ENCODE peak calls at places on chromosomes 12 and 14, in ten cellular contexts. N is activated CD4-positive, CD25-positive, alpha-beta regulatory T cell treated with anti-CD3 and anti-CD28 coated beads, Interleukin-2, amount 50 U/mL, for 72 hours; O is Karpas-422; D is effector CD8-positive, alpha-beta T cell; K is lower leg skin; M is AG04450; U is stimulated activated naive CD8-positive, alpha-beta T cell treated with anti-CD3 and anti-CD28 coated beads, Interleukin-15, amount 100 ng/mL, for 72 hours; S is 8988T; Q is NCI-H1694; B is astrocyte of the hippocampus. X is an unnamed sample.

GRCh38 chr14:32129124-32129523 is 52.0 kb downstream of the ARHGAP5 start:
- DNase-seq in N (no peak), O (no peak), D (no peak), K (no peak), M (no peak), U (no peak), S (no peak), Q (no peak), B (peak), X (no peak)

GRCh38 chr12:44875417-44875953 is 630 bp downstream of the NELL2 start:
- DNase-seq in N (no peak), O (peak), D (no peak), K (no peak), M (no peak), U (no peak), S (peak), Q (peak), B (peak), X (no peak)

GRCh38 chr12:96434107-96434506 is 33.9 kb upstream of the CDK17 start:
- DNase-seq in N (peak), O (no peak), D (peak), K (no peak), M (peak), U (peak), S (no peak), Q (no peak), B (peak), X (no peak)

GRCh38 chr12:12327802-12328201 is 22.2 kb downstream of the MANSC1 start:
- DNase-seq in N (no peak), O (peak), D (no peak), K (no peak), M (no peak), U (no peak), S (peak), Q (peak), B (peak), X (peak)

GRCh38 chr14:24136684-24137528 is 912 bp downstream of the PSME1 start:
- DNase-seq in N (no peak), O (peak), D (no peak), K (no peak), M (no peak), U (no peak), S (no peak), Q (no peak), B (no peak), X (no peak)

GRCh38 chr14:34340226-34340625 is 121.8 kb downstream of the SPTSSA start:
- DNase-seq in N (no peak), O (no peak), D (no peak), K (no peak), M (no peak), U (no peak), S (no peak), Q (no peak), B (peak), X (no peak)

GRCh38 chr14:86527312-86527711 is 997.4 kb downstream of the FLRT2 start:
- DNase-seq in N (no peak), O (no peak), D (no peak), K (no peak), M (no peak), U (no peak), S (no peak), Q (no peak), B (no peak), X (no peak)

GRCh38 chr12:12992418-12993175 is 7.5 kb downstream of the HEBP1 start:
- DNase-seq in N (no peak), O (no peak), D (no peak), K (no peak), M (peak), U (no peak), S (no peak), Q (no peak), B (peak), X (peak)

GRCh38 chr12:92505373-92506340 is 197.1 kb upstream of the PLEKHG7 start:
- DNase-seq in N (no peak), O (no peak), D (no peak), K (no peak), M (no peak), U (peak), S (no peak), Q (peak), B (no peak), X (no peak)

GRCh38 chr12:102144221-102144620 is 24.2 kb downstream of the PARPBP start:
- DNase-seq in N (no peak), O (no peak), D (no peak), K (no peak), M (peak), U (no peak), S (no peak), Q (no peak), B (peak), X (no peak)

GRCh38 chr12:104651812-104652211 is 195.1 kb downstream of the CHST11 start:
- DNase-seq in N (no peak), O (no peak), D (no peak), K (no peak), M (no peak), U (no peak), S (no peak), Q (no peak), B (no peak), X (no peak)

GRCh38 chr12:1858456-1858855 is 38.1 kb downstream of the LRTM2 start:
- DNase-seq in N (no peak), O (no peak), D (no peak), K (no peak), M (no peak), U (no peak), S (no peak), Q (no peak), B (no peak), X (no peak)

GRCh38 chr14:103104654-103105511 is 10.4 kb downstream of the EXOC3L4 start:
- DNase-seq in N (peak), O (peak), D (peak), K (no peak), M (no peak), U (peak), S (peak), Q (peak), B (peak), X (peak)

GRCh38 chr14:80955434-80955939 is at the start of gene TSHR:
- DNase-seq in N (peak), O (no peak), D (no peak), K (no peak), M (no peak), U (no peak), S (no peak), Q (peak), B (peak), X (no peak)

GRCh38 chr12:76563061-76563460 is 3.5 kb upstream of the OSBPL8 start:
- DNase-seq in N (no peak), O (no peak), D (no peak), K (no peak), M (no peak), U (no peak), S (no peak), Q (no peak), B (no peak), X (no peak)

GRCh38 chr12:53061404-53062010 is 11.6 kb downstream of the TNS2 start:
- DNase-seq in N (no peak), O (peak), D (no peak), K (peak), M (no peak), U (no peak), S (no peak), Q (no peak), B (peak), X (no peak)

X was measured in erythroblast.